ENCODE peak calls at places on chromosomes 5 and 9, in eight cellular contexts. G, W, I, T, P, N, R and J are unnamed samples.

GRCh38 chr5:65213921-65214525 is 267.7 kb downstream of the ADAMTS6 start:
- DNase-seq in G (peak; percentile 19), W (no peak), I (no peak), T (no peak), P (no peak), N (peak; percentile 26), R (peak; percentile 13), J (peak; percentile 67)

GRCh38 chr9:76077537-76077936 is 187.1 kb downstream of the PCSK5 start:
- DNase-seq in G (no peak), W (no peak), I (no peak), T (no peak), P (no peak), N (no peak), R (no peak), J (no peak)

GRCh38 chr5:147803941-147804717 is 21.6 kb upstream of the JAKMIP2 start:
- DNase-seq in G (no peak), W (no peak), I (no peak), T (no peak), P (no peak), N (no peak), R (no peak), J (no peak)

GRCh38 chr9:105425817-105426433 is 21.9 kb upstream of the FSD1L start:
- DNase-seq in G (no peak), W (no peak), I (no peak), T (no peak), P (no peak), N (peak; percentile 10), R (no peak), J (peak; percentile 25)

GRCh38 chr9:14585730-14586473 is 107.3 kb downstream of the ZDHHC21 start:
- DNase-seq in G (no peak), W (no peak), I (no peak), T (no peak), P (no peak), N (no peak), R (no peak), J (no peak)

GRCh38 chr5:181001947-181002346 is 13.3 kb downstream of the BTNL3 start:
- DNase-seq in G (no peak), W (no peak), I (no peak), T (no peak), P (no peak), N (no peak), R (no peak), J (no peak)

GRCh38 chr9:69746859-69747560 is 12.8 kb downstream of the PTAR1 start:
- DNase-seq in G (no peak), W (no peak), I (no peak), T (no peak), P (no peak), N (no peak), R (no peak), J (no peak)

GRCh38 chr9:134324359-134325095 is 1.7 kb upstream of the RXRA start:
- DNase-seq in G (peak; percentile 28), W (no peak), I (peak; percentile 50), T (peak; percentile 28), P (peak; percentile 72), N (peak; percentile 54), R (peak; percentile 21), J (peak; percentile 71)

GRCh38 chr9:68585034-68585761 is 44.5 kb upstream of the TMEM252 start:
- DNase-seq in G (no peak), W (no peak), I (no peak), T (no peak), P (no peak), N (no peak), R (no peak), J (no peak)

GRCh38 chr5:67065237-67065636 is 131.4 kb downstream of the CD180 start:
- DNase-seq in G (no peak), W (no peak), I (no peak), T (no peak), P (no peak), N (no peak), R (no peak), J (no peak)

GRCh38 chr9:114389612-114390368 is 2.0 kb upstream of the AKNA start:
- DNase-seq in G (no peak), W (no peak), I (no peak), T (no peak), P (no peak), N (no peak), R (no peak), J (no peak)

GRCh38 chr9:100999914-101000540 is 28.5 kb upstream of the PLPPR1 start:
- DNase-seq in G (no peak), W (no peak), I (no peak), T (no peak), P (no peak), N (peak; percentile 0), R (no peak), J (no peak)

GRCh38 chr5:76524101-76524835 is 98.9 kb downstream of the F2RL2 start:
- DNase-seq in G (no peak), W (no peak), I (no peak), T (no peak), P (no peak), N (peak; percentile 68), R (no peak), J (no peak)

GRCh38 chr5:97121848-97122247 is 20.6 kb downstream of the LIX1 start:
- DNase-seq in G (no peak), W (no peak), I (no peak), T (no peak), P (no peak), N (no peak), R (no peak), J (no peak)

GRCh38 chr5:131209175-131209505 is 38.4 kb downstream of the LYRM7 start:
- DNase-seq in G (no peak), W (no peak), I (no peak), T (no peak), P (no peak), N (no peak), R (no peak), J (no peak)
- H3K4me1 ChIP-seq in G (peaks cover 6% of the 10 kb centered on the region), W (no peaks in the 10 kb centered on the region), I (peaks cover 11% of the 10 kb centered on the region), T (no peaks in the 10 kb centered on the region), P (no peaks in the 10 kb centered on the region), N (no peaks in the 10 kb centered on the region), R (no peaks in the 10 kb centered on the region), J (no peaks in the 10 kb centered on the region)

GRCh38 chr9:130197386-130197785 is 25.2 kb downstream of the NCS1 start:
- DNase-seq in G (no peak), W (no peak), I (no peak), T (no peak), P (no peak), N (no peak), R (no peak), J (no peak)

GRCh38 chr9:130200038-130200979 is 28.1 kb downstream of the NCS1 start:
- DNase-seq in G (no peak), W (no peak), I (no peak), T (no peak), P (no peak), N (peak; percentile 54), R (no peak), J (no peak)

GRCh38 chr9:130199605-130200004 is 27.4 kb downstream of the NCS1 start:
- DNase-seq in G (no peak), W (no peak), I (no peak), T (no peak), P (no peak), N (peak; percentile 96), R (no peak), J (no peak)

GRCh38 chr9:130197888-130198287 is 25.7 kb downstream of the NCS1 start:
- DNase-seq in G (no peak), W (no peak), I (no peak), T (peak; percentile 72), P (no peak), N (no peak), R (no peak), J (no peak)

GRCh38 chr9:130198501-130199179 is 26.4 kb downstream of the NCS1 start:
- DNase-seq in G (no peak), W (no peak), I (no peak), T (peak; percentile 86), P (no peak), N (no peak), R (no peak), J (no peak)
- H3K4me1 ChIP-seq in G (no peaks in the 10 kb centered on the region), W (peaks cover 69% of the 10 kb centered on the region), I (peaks cover 14% of the 10 kb centered on the region), T (peaks cover 61% of the 10 kb centered on the region), P (no peaks in the 10 kb centered on the region), N (peaks cover 14% of the 10 kb centered on the region), R (peaks cover 25% of the 10 kb centered on the region), J (peaks cover 11% of the 10 kb centered on the region)

GRCh38 chr5:177469061-177469628 is 4.3 kb downstream of the DBN1 start:
- DNase-seq in G (no peak), W (no peak), I (no peak), T (no peak), P (peak; percentile 83), N (peak; percentile 41), R (peak; percentile 62), J (peak; percentile 47)

GRCh38 chr5:177472460-177473441 is 683 bp downstream of the DBN1 start:
- DNase-seq in G (no peak), W (no peak), I (no peak), T (no peak), P (peak; percentile 82), N (peak; percentile 53), R (no peak), J (no peak)

GRCh38 chr5:177469750-177470525 is 3.5 kb downstream of the DBN1 start:
- DNase-seq in G (no peak), W (no peak), I (no peak), T (no peak), P (no peak), N (no peak), R (no peak), J (no peak)

GRCh38 chr5:177471610-177472356 is 1.7 kb downstream of the DBN1 start:
- DNase-seq in G (no peak), W (peak; percentile 82), I (no peak), T (no peak), P (peak; percentile 88), N (peak; percentile 73), R (peak; percentile 73), J (no peak)

GRCh38 chr5:177470759-177471536 is 2.5 kb downstream of the DBN1 start:
- DNase-seq in G (no peak), W (no peak), I (no peak), T (no peak), P (no peak), N (peak; percentile 75), R (no peak), J (no peak)
- H3K4me1 ChIP-seq in G (peaks cover 9% of the 10 kb centered on the region), W (peaks cover 48% of the 10 kb centered on the region), I (peaks cover 15% of the 10 kb centered on the region), T (peaks cover 7% of the 10 kb centered on the region), P (no peaks in the 10 kb centered on the region), N (peaks cover 39% of the 10 kb centered on the region), R (peaks cover 64% of the 10 kb centered on the region), J (peaks cover 34% of the 10 kb centered on the region)

GRCh38 chr9:128936171-128936865 is 11.1 kb downstream of the DOLK start:
- DNase-seq in G (no peak), W (no peak), I (peak; percentile 30), T (no peak), P (peak; percentile 50), N (no peak), R (no peak), J (no peak)
- H3K4me1 ChIP-seq in G (no peaks in the 10 kb centered on the region), W (no peaks in the 10 kb centered on the region), I (peaks cover 10% of the 10 kb centered on the region), T (no peaks in the 10 kb centered on the region), P (no peaks in the 10 kb centered on the region), N (no peaks in the 10 kb centered on the region), R (peaks cover 14% of the 10 kb centered on the region), J (no peaks in the 10 kb centered on the region)